ENCODE peak calls at places on chromosomes 12 and 14, in nine cellular contexts. K is thyroid gland, G is body of pancreas, A is psoas muscle, L is HepG2, C is neural progenitor cell, Z is left ventricle myocardium inferior, X is cardiac muscle cell, P is Panc1. Y is an unnamed sample. For H3K36me3, the result is how much of the 10 kb centered on the place peaks cover.

GRCh38 chr14:71713061-71713850 is 219.0 kb upstream of the RGS6 start:
- DNase-seq in X (no peak), G (no peak), Z (no peak), K (no peak), A (no peak), C (no peak), P (no peak), L (no peak), Y (no peak)

GRCh38 chr12:20528208-20528607 is 159.9 kb downstream of the PDE3A start:
- DNase-seq in Z (no peak), C (no peak), L (no peak), X (no peak), K (no peak), P (no peak), G (no peak), A (no peak), Y (no peak)

GRCh38 chr14:83217492-83217891 is 1683.8 kb upstream of the SEL1L start:
- DNase-seq in C (peak), A (no peak), P (no peak), K (peak), L (no peak), G (no peak), Z (no peak), X (no peak), Y (peak)

GRCh38 chr14:95330591-95331370 is 11.1 kb upstream of the CLMN start:
- DNase-seq in A (no peak), K (no peak), Z (no peak), P (no peak), X (no peak), G (no peak), C (no peak), L (no peak), Y (no peak)

GRCh38 chr14:59918824-59919581 is 941 bp upstream of the LRRC9 start:
- DNase-seq in G (peak), Z (no peak), K (peak), A (peak), C (peak), L (peak), X (peak), P (no peak), Y (no peak)

GRCh38 chr12:26642361-26642760 is 190.6 kb downstream of the ITPR2 start:
- DNase-seq in G (no peak), X (no peak), Z (no peak), P (no peak), A (no peak), L (no peak), K (no peak), C (no peak), Y (no peak)

GRCh38 chr12:113070117-113070906 is 13.8 kb downstream of the DTX1 start:
- DNase-seq in Z (peak), G (no peak), A (no peak), C (no peak), K (peak), L (no peak), X (no peak), P (no peak), Y (peak)

GRCh38 chr14:69460093-69460701 is 24.3 kb upstream of the PLEKHD1 start:
- DNase-seq in A (peak), C (peak), L (peak), Z (peak), K (peak), G (peak), P (peak), X (peak), Y (peak)

GRCh38 chr14:61350871-61351270 is 29.5 kb downstream of the PRKCH start:
- DNase-seq in G (no peak), L (no peak), Z (no peak), X (no peak), K (no peak), C (no peak), P (no peak), A (no peak), Y (no peak)

GRCh38 chr14:75597149-75597548 is 18.7 kb downstream of the FLVCR2 start:
- DNase-seq in K (no peak), L (no peak), P (no peak), X (no peak), A (no peak), Z (no peak), G (no peak), C (no peak), Y (no peak)

GRCh38 chr12:59834659-59835474 is 239.0 kb downstream of the SLC16A7 start:
- DNase-seq in L (peak), P (no peak), G (no peak), X (peak), C (peak), Z (no peak), A (no peak), K (no peak), Y (no peak)

GRCh38 chr14:105294142-105294597 is 6.6 kb downstream of the BRF1 start:
- DNase-seq in Z (peak), L (no peak), C (peak), A (peak), X (no peak), K (no peak), P (no peak), G (peak), Y (no peak)

GRCh38 chr14:87829543-87829942 is 163.4 kb downstream of the GALC start:
- DNase-seq in K (no peak), C (no peak), X (no peak), G (no peak), A (no peak), P (no peak), Z (no peak), L (no peak), Y (no peak)

GRCh38 chr14:71698698-71699097 is 233.5 kb upstream of the RGS6 start:
- DNase-seq in A (no peak), K (no peak), C (no peak), G (no peak), L (no peak), P (no peak), Z (no peak), X (no peak), Y (no peak)

GRCh38 chr14:95555053-95555452 is 20.2 kb downstream of the GLRX5 start:
- DNase-seq in Z (no peak), C (no peak), P (no peak), K (no peak), G (no peak), L (no peak), X (no peak), A (no peak), Y (no peak)

GRCh38 chr12:122871851-122872785 is 23.8 kb downstream of the VPS37B start:
- DNase-seq in K (peak), C (peak), G (peak), Z (peak), X (no peak), A (no peak), L (no peak), P (no peak), Y (peak)

GRCh38 chr12:94427520-94428381 is 31.9 kb downstream of the CEP83 start:
- DNase-seq in C (no peak), G (peak), X (peak), L (no peak), K (peak), A (no peak), Z (peak), P (no peak), Y (peak)

DNA sequence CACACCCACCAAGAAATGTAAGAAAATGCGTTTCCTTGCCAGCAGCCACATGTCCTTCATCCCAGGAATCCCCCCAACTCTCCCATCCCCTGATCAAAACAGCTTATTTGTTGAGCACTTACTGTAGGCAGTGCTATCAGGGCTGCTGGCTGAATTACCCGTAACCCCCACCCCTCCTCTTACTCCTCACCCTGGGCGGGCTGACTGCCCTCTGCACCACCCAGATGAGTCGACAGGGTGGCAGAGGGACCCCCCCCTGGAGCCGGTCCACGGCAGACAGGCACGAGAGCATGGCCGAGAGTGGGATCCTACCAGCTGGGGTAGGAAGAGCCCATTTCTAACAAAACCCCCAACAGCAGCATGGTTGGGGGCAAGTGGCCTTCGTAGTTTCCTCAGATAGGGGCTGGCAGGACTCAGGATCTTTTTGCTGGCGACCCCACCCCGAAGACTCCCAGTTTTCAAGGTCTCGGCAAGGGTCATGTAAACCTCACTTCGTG is 1.1 kb upstream of the RHOF start:
- DNase-seq in Z (no peak), P (no peak), C (no peak), G (peak), K (peak), L (no peak), A (peak), X (no peak), Y (no peak)
- TF ChIP-seq CTCF in Z (no peak), P (peak), C (no peak), G (no peak), K (no peak), L (no peak), A (no peak), X (no peak), Y (no peak)

GRCh38 chr12:57718641-57719528 is 19.7 kb downstream of the AGAP2 start:
- DNase-seq in P (no peak), C (no peak), K (no peak), X (no peak), G (no peak), A (no peak), L (no peak), Z (no peak), Y (no peak)
- H3K36me3 ChIP-seq in P (under half), C (under half), K (under half), X (under half), G (under half), A (under half), L (under half), Z (half or more), Y (under half)

DNA sequence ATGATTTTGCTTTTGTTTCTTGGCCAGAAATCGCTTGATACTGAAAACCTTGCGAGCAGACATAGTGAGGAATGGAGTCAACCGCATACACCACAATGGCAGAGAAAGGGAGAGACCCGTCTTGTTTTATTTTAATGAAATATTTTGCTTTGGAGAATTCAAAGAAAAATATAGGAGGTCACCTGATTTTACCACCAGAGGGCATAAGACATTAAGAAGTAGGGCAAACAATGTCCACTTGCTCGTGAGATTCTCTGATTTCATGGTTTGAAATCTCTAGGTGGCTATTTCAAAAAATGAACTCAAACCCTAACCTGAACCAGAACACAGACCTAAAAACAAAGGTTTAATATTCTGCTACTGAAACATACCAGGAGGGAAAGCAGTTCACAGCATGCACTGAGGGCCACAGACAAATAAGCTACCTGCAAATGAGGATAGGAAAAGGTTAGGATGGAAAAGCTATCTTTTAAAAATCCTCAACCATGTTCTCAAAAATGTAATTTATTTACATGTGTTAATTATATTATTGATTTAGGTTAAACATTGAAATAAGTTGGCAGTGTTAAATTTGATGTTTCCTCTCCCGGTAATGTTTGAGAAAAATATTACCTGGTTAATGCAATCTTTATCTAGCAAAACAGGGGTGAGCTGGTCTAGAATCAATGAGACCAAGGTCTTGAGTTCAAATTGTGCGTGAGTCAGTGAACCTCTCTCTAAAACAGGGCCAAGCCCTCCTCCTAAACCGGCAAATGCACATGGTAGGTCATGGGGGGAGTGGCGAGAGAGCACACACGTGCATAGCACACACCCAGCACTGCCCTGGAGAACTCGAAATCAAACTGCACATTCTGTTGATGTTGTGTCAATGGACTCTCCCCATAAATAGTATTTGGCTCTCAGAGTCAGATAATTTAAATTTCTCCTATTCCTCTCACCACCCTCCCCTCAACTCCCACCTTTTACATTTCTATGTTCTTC is 12.5 kb downstream of the IFNG-AS1 start:
- DNase-seq in Z (no peak), A (no peak), L (no peak), K (no peak), P (no peak), X (peak), C (peak), G (no peak), Y (no peak)
- TF ChIP-seq CTCF in Z (peak), A (no peak), L (no peak), K (no peak), P (peak), X (peak), C (peak), G (peak), Y (no peak)

GRCh38 chr14:51697848-51698247 is 46.1 kb downstream of the FRMD6 start:
- DNase-seq in K (no peak), G (no peak), C (no peak), X (no peak), P (no peak), A (no peak), L (no peak), Z (no peak), Y (no peak)

GRCh38 chr14:51701956-51702355 is 50.2 kb downstream of the FRMD6 start:
- DNase-seq in Z (no peak), L (peak), C (no peak), X (no peak), A (no peak), G (no peak), K (no peak), P (no peak), Y (no peak)

GRCh38 chr14:51704465-51705050 is 52.8 kb downstream of the FRMD6 start:
- DNase-seq in P (no peak), K (no peak), Z (no peak), G (no peak), A (no peak), C (no peak), L (no peak), X (no peak), Y (no peak)

DNA sequence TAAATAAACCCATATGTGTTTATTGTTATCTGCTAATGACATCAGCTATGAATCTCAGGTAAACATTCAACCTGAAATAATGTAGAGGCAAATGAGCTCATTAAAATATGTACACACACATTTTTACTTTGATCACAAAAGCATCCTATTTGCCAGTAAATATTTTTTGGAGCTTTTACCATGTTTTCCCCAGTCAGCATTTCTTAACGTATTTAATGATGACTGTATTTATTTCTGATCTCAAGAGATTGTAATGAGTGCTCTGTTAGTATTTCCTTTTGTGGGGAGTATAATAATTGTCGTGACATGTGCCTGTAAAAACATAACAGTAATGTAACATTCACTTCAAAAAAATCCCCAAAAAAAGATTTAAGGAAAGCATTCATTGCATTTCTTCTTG is 52.1 kb downstream of the FRMD6 start:
- DNase-seq in P (no peak), G (no peak), C (no peak), L (no peak), Z (no peak), K (no peak), X (no peak), A (no peak), Y (no peak)
- H3K36me3 ChIP-seq in P (under half), G (under half), C (under half), L (under half), Z (under half), K (under half), X (under half), A (under half), Y (under half)

DNA sequence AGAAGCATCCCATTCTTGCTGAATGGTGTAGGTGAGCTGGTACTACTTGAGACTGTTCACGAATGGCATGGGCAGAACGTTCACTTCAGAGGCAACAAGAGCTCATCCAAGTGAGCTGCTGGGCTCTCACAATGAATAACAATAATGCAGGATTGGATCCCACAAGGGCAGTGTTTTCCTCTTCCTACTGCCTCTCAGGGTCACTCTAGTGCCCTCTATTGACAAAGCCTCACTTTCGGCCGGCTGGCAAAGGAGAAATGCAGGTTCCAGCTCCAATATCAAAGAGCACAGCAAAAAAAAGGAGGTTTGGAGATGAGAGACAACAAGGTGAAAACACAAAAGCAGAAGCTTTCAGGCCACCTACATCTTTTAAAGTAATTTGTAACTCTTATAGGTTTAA is 74.6 kb upstream of the MYF6 start:
- DNase-seq in P (no peak), G (peak), L (peak), C (peak), A (no peak), Z (no peak), X (peak), K (peak), Y (no peak)
- TF ChIP-seq CTCF in P (peak), G (no peak), L (peak), C (peak), A (no peak), Z (no peak), X (peak), K (no peak), Y (no peak)

GRCh38 chr14:73909681-73910080 is 23.0 kb downstream of the ZNF410 start:
- DNase-seq in A (no peak), X (no peak), L (no peak), C (no peak), Z (no peak), K (no peak), P (no peak), G (no peak), Y (no peak)
- H3K36me3 ChIP-seq in A (under half), X (half or more), L (under half), C (under half), Z (half or more), K (under half), P (under half), G (under half), Y (under half)

GRCh38 chr12:128973883-128974681 is 120.8 kb downstream of the GLT1D1 start:
- DNase-seq in X (no peak), G (no peak), L (no peak), Z (no peak), C (no peak), P (no peak), K (no peak), A (no peak), Y (no peak)

GRCh38 chr12:128974881-128975280 is 121.6 kb downstream of the GLT1D1 start:
- DNase-seq in K (no peak), P (no peak), L (no peak), A (no peak), C (no peak), Z (no peak), G (no peak), X (no peak), Y (no peak)

GRCh38 chr12:128971802-128972201 is 118.5 kb downstream of the GLT1D1 start:
- DNase-seq in C (peak), L (no peak), G (no peak), K (peak), X (no peak), P (no peak), Z (no peak), A (no peak), Y (no peak)

GRCh38 chr12:128980623-128981022 is 127.3 kb downstream of the GLT1D1 start:
- DNase-seq in X (no peak), Z (no peak), L (no peak), A (no peak), P (no peak), K (no peak), G (no peak), C (no peak), Y (no peak)

DNA sequence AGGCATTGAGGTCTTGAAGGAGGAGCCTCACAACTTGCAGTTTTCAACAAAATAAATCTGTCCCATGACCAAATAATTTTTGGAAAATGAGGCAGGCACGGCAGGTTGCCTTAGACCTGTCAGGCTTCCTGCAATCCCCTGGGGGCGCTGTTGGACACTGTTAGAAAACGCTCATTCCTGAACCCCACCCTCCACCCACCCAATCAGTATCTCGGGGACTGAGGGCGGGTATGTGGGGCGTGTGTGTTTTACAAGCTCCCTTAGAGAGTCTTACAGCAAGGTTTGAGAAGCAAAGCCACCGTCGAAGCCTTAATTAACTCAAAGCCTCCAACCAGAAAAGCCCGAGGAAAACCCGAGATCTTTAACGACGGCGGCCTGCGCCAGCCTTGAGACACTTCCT is 122.8 kb downstream of the GLT1D1 start:
- DNase-seq in G (peak), K (peak), P (no peak), Z (no peak), X (peak), C (peak), A (no peak), L (no peak), Y (peak)
- TF ChIP-seq CTCF in G (no peak), K (no peak), P (no peak), Z (no peak), X (no peak), C (peak), A (no peak), L (peak), Y (peak)